ENCODE peak calls at places on chromosome 1, in seven cellular contexts. One of them, this sample, is unnamed.

GRCh38 chr1:230807551-230808267 is 60.5 kb downstream of the CAPN9 start:
- DNase-seq in endodermal cell: peak; percentile 3
- DNase-seq in sigmoid colon: no peak
- DNase-seq in stomach: no peak
- DNase-seq in adrenal gland: no peak
- DNase-seq in ascending aorta: no peak
- DNase-seq in body of pancreas: no peak
- DNase-seq in this sample: no peak

GRCh38 chr1:101238041-101238515 is 1.3 kb downstream of the S1PR1 start:
- DNase-seq in endodermal cell: peak; percentile 66
- DNase-seq in sigmoid colon: no peak
- DNase-seq in stomach: no peak
- DNase-seq in adrenal gland: no peak
- DNase-seq in ascending aorta: no peak
- DNase-seq in body of pancreas: no peak
- DNase-seq in this sample: no peak

GRCh38 chr1:109499661-109500536 is 6.0 kb downstream of the CYB561D1 start:
- DNase-seq in endodermal cell: peak; percentile 93
- DNase-seq in sigmoid colon: no peak
- DNase-seq in stomach: peak; percentile 66
- DNase-seq in adrenal gland: no peak
- DNase-seq in ascending aorta: no peak
- DNase-seq in body of pancreas: peak; percentile 54
- DNase-seq in this sample: peak; percentile 26

GRCh38 chr1:45583666-45584350 is at the start of gene NASP:
- DNase-seq in endodermal cell: peak; percentile 96
- DNase-seq in sigmoid colon: peak; percentile 95
- DNase-seq in stomach: peak; percentile 92
- DNase-seq in adrenal gland: peak; percentile 87
- DNase-seq in ascending aorta: peak; percentile 62
- DNase-seq in body of pancreas: peak; percentile 89
- DNase-seq in this sample: peak; percentile 86

GRCh38 chr1:19974822-19975416 is 4.5 kb downstream of the PLA2G2A start:
- DNase-seq in endodermal cell: peak; percentile 88
- DNase-seq in sigmoid colon: no peak
- DNase-seq in stomach: peak; percentile 45
- DNase-seq in adrenal gland: peak; percentile 57
- DNase-seq in ascending aorta: no peak
- DNase-seq in body of pancreas: peak; percentile 51
- DNase-seq in this sample: peak; percentile 64

GRCh38 chr1:2546515-2547209 is 9.5 kb upstream of the TNFRSF14 start:
- DNase-seq in endodermal cell: peak; percentile 96
- DNase-seq in sigmoid colon: peak; percentile 93
- DNase-seq in stomach: peak; percentile 89
- DNase-seq in adrenal gland: peak; percentile 83
- DNase-seq in ascending aorta: peak; percentile 80
- DNase-seq in body of pancreas: peak; percentile 89
- DNase-seq in this sample: peak; percentile 52

GRCh38 chr1:29121951-29122661 is 1.6 kb downstream of the TMEM200B start:
- DNase-seq in endodermal cell: peak; percentile 93
- DNase-seq in sigmoid colon: peak; percentile 86
- DNase-seq in stomach: no peak
- DNase-seq in adrenal gland: peak; percentile 34
- DNase-seq in ascending aorta: no peak
- DNase-seq in body of pancreas: no peak
- DNase-seq in this sample: no peak

GRCh38 chr1:91400133-91400725 is 4.4 kb downstream of the HFM1 start:
- DNase-seq in endodermal cell: peak; percentile 70
- DNase-seq in sigmoid colon: no peak
- DNase-seq in stomach: no peak
- DNase-seq in adrenal gland: no peak
- DNase-seq in ascending aorta: no peak
- DNase-seq in body of pancreas: no peak
- DNase-seq in this sample: no peak

GRCh38 chr1:212132040-212132439 is 96.5 kb downstream of the DTL start:
- DNase-seq in endodermal cell: no peak
- DNase-seq in sigmoid colon: no peak
- DNase-seq in stomach: no peak
- DNase-seq in adrenal gland: no peak
- DNase-seq in ascending aorta: no peak
- DNase-seq in body of pancreas: no peak
- DNase-seq in this sample: no peak

GRCh38 chr1:54804471-54805132 is 3.5 kb upstream of the TTC22 start:
- DNase-seq in endodermal cell: peak; percentile 37
- DNase-seq in sigmoid colon: peak; percentile 22
- DNase-seq in stomach: no peak
- DNase-seq in adrenal gland: no peak
- DNase-seq in ascending aorta: no peak
- DNase-seq in body of pancreas: peak; percentile 3
- DNase-seq in this sample: no peak

GRCh38 chr1:911875-912739 is 11.6 kb upstream of the SAMD11 start:
- DNase-seq in endodermal cell: peak; percentile 32
- DNase-seq in sigmoid colon: peak; percentile 37
- DNase-seq in stomach: no peak
- DNase-seq in adrenal gland: peak; percentile 19
- DNase-seq in ascending aorta: no peak
- DNase-seq in body of pancreas: no peak
- DNase-seq in this sample: no peak

GRCh38 chr1:182397653-182398388 is 2.6 kb downstream of the TEDDM1 start:
- DNase-seq in endodermal cell: no peak
- DNase-seq in sigmoid colon: no peak
- DNase-seq in stomach: peak; percentile 55
- DNase-seq in adrenal gland: no peak
- DNase-seq in ascending aorta: no peak
- DNase-seq in body of pancreas: no peak
- DNase-seq in this sample: no peak

GRCh38 chr1:76901158-76901767 is 34.0 kb downstream of the ST6GALNAC5 start:
- DNase-seq in endodermal cell: peak; percentile 77
- DNase-seq in sigmoid colon: no peak
- DNase-seq in stomach: no peak
- DNase-seq in adrenal gland: peak; percentile 38
- DNase-seq in ascending aorta: no peak
- DNase-seq in body of pancreas: no peak
- DNase-seq in this sample: peak; percentile 56

GRCh38 chr1:111227875-111228747 is 598 bp downstream of the CHI3L2 start:
- DNase-seq in endodermal cell: peak; percentile 55
- DNase-seq in sigmoid colon: no peak
- DNase-seq in stomach: peak; percentile 31
- DNase-seq in adrenal gland: no peak
- DNase-seq in ascending aorta: no peak
- DNase-seq in body of pancreas: peak; percentile 53
- DNase-seq in this sample: peak; percentile 84

GRCh38 chr1:56435434-56436337 is 143.7 kb downstream of the PLPP3 start:
- DNase-seq in endodermal cell: peak; percentile 83
- DNase-seq in sigmoid colon: no peak
- DNase-seq in stomach: no peak
- DNase-seq in adrenal gland: no peak
- DNase-seq in ascending aorta: no peak
- DNase-seq in body of pancreas: no peak
- DNase-seq in this sample: no peak

GRCh38 chr1:153583976-153584375 is 18.3 kb upstream of the S100A2 start:
- DNase-seq in endodermal cell: no peak
- DNase-seq in sigmoid colon: no peak
- DNase-seq in stomach: no peak
- DNase-seq in adrenal gland: no peak
- DNase-seq in ascending aorta: no peak
- DNase-seq in body of pancreas: no peak
- DNase-seq in this sample: no peak

GRCh38 chr1:2288816-2289536 is 60.9 kb downstream of the SKI start:
- DNase-seq in endodermal cell: no peak
- DNase-seq in sigmoid colon: no peak
- DNase-seq in stomach: no peak
- DNase-seq in adrenal gland: no peak
- DNase-seq in ascending aorta: no peak
- DNase-seq in body of pancreas: no peak
- DNase-seq in this sample: no peak

GRCh38 chr1:200367841-200368534 is 41.8 kb downstream of the ZNF281 start:
- DNase-seq in endodermal cell: peak; percentile 45
- DNase-seq in sigmoid colon: no peak
- DNase-seq in stomach: no peak
- DNase-seq in adrenal gland: no peak
- DNase-seq in ascending aorta: no peak
- DNase-seq in body of pancreas: no peak
- DNase-seq in this sample: peak; percentile 84

GRCh38 chr1:98903726-98904125 is 100.9 kb downstream of the PLPPR5 start:
- DNase-seq in endodermal cell: no peak
- DNase-seq in sigmoid colon: no peak
- DNase-seq in stomach: no peak
- DNase-seq in adrenal gland: no peak
- DNase-seq in ascending aorta: no peak
- DNase-seq in body of pancreas: no peak
- DNase-seq in this sample: peak; percentile 31

GRCh38 chr1:220119043-220119512 is 25.1 kb downstream of the IARS2 start:
- DNase-seq in endodermal cell: no peak
- DNase-seq in sigmoid colon: no peak
- DNase-seq in stomach: no peak
- DNase-seq in adrenal gland: no peak
- DNase-seq in ascending aorta: no peak
- DNase-seq in body of pancreas: no peak
- DNase-seq in this sample: no peak

DNA sequence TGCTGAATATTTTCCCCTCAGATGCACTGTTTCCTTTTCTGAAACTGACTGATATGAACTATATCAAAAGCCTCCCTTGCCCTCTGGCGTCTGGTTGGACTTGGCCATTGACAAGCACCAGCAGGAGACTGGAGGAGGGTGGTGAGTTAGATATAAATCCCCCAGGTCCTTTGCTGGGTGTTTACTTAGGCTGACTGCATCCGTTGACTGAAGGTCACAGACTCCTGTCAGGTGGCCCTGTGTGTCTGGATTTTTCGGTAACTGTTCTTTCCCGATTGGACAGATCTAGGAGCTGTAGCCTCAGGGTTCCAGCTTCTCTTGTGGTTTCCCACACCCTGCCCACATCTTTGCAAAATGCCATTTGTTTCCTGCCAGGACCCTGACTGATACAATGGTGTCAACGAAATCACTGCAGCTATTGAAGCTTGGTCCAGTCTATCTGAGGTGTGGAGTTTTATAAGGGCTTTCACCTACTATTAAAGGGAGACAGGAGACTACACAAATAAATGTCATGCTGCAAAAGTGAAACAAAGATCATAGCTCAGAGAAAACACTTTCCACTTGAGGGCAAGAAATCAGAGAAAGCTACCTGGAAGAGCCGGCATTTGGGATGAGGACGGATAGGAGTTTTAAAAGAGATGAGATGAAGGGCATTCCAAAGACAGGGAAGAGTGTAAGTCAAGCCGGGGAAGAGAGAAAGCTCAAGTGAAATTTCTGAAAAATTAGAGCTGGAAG is 1.5 kb upstream of the MAGI3 start:
- DNase-seq in endodermal cell: peak; percentile 56
- DNase-seq in sigmoid colon: no peak
- DNase-seq in stomach: peak; percentile 53
- DNase-seq in adrenal gland: peak; percentile 34
- DNase-seq in ascending aorta: no peak
- DNase-seq in body of pancreas: peak; percentile 76
- DNase-seq in this sample: no peak
- H3K4me3 ChIP-seq in endodermal cell: peak overlapping the region; percentile 88
- H3K4me3 ChIP-seq in sigmoid colon: peak overlapping the region; percentile 98
- H3K4me3 ChIP-seq in stomach: peak overlapping the region; percentile 97
- H3K4me3 ChIP-seq in adrenal gland: no peak overlapping the region
- H3K4me3 ChIP-seq in ascending aorta: peak overlapping the region; percentile 99
- H3K4me3 ChIP-seq in body of pancreas: peak overlapping the region; percentile 5
- H3K4me3 ChIP-seq in this sample: peak overlapping the region; percentile 66

GRCh38 chr1:7770939-7771672 is at the start of gene VAMP3:
- DNase-seq in endodermal cell: peak; percentile 97
- DNase-seq in sigmoid colon: peak; percentile 94
- DNase-seq in stomach: peak; percentile 92
- DNase-seq in adrenal gland: peak; percentile 92
- DNase-seq in ascending aorta: peak; percentile 19
- DNase-seq in body of pancreas: peak; percentile 89
- DNase-seq in this sample: peak; percentile 75
- H3K27ac ChIP-seq in endodermal cell: peak within 1 kb of the TSS; percentile 30
- H3K27ac ChIP-seq in sigmoid colon: peak within 1 kb of the TSS; percentile 94
- H3K27ac ChIP-seq in stomach: peak within 1 kb of the TSS; percentile 95
- H3K27ac ChIP-seq in adrenal gland: peak within 1 kb of the TSS; percentile 97
- H3K27ac ChIP-seq in ascending aorta: peak within 1 kb of the TSS; percentile 85
- H3K27ac ChIP-seq in body of pancreas: peak within 1 kb of the TSS; percentile 87
- H3K27ac ChIP-seq in this sample: peak within 1 kb of the TSS; percentile 82

GRCh38 chr1:30328100-30328370 is 395.4 kb downstream of the MATN1 start:
- DNase-seq in endodermal cell: peak; percentile 27
- DNase-seq in sigmoid colon: no peak
- DNase-seq in stomach: no peak
- DNase-seq in adrenal gland: no peak
- DNase-seq in ascending aorta: no peak
- DNase-seq in body of pancreas: no peak
- DNase-seq in this sample: no peak
- H3K27me3 ChIP-seq in endodermal cell: no peaks in the 10 kb centered on the region
- H3K27me3 ChIP-seq in sigmoid colon: no peaks in the 10 kb centered on the region
- H3K27me3 ChIP-seq in stomach: peaks cover 54% of the 10 kb centered on the region
- H3K27me3 ChIP-seq in adrenal gland: no peaks in the 10 kb centered on the region
- H3K27me3 ChIP-seq in ascending aorta: no peaks in the 10 kb centered on the region
- H3K27me3 ChIP-seq in body of pancreas: no peaks in the 10 kb centered on the region
- H3K27me3 ChIP-seq in this sample: no peaks in the 10 kb centered on the region

GRCh38 chr1:227944931-227945890 is 2.5 kb downstream of the WNT9A start:
- DNase-seq in endodermal cell: peak; percentile 43
- DNase-seq in sigmoid colon: peak; percentile 87
- DNase-seq in stomach: peak; percentile 55
- DNase-seq in adrenal gland: no peak
- DNase-seq in ascending aorta: no peak
- DNase-seq in body of pancreas: peak; percentile 75
- DNase-seq in this sample: no peak
- H3K4me3 ChIP-seq in endodermal cell: no peak overlapping the region
- H3K4me3 ChIP-seq in sigmoid colon: peak overlapping the region; percentile 72
- H3K4me3 ChIP-seq in stomach: no peak overlapping the region
- H3K4me3 ChIP-seq in adrenal gland: no peak overlapping the region
- H3K4me3 ChIP-seq in ascending aorta: peak overlapping the region; percentile 73
- H3K4me3 ChIP-seq in body of pancreas: no peak overlapping the region
- H3K4me3 ChIP-seq in this sample: no peak overlapping the region

DNA sequence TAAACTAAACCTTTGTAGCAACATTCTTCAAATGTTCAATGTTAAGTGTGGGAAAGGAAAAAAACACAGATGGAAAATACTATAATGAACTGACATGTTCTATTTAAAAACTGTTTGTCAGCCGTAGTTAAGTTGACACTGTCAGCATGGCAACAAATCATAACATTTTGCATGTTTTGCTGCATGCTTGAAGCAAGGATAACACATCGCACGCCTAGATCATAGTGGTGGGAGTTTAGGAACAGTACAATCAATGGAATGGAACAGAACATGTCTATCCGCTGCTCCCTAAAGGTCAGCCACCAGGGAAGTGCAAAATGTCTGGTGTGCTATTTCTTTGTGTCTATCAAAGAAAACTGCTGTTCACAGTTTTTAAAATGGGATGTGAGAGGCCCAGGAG is 62.5 kb upstream of the ESRRG start:
- DNase-seq in endodermal cell: no peak
- DNase-seq in sigmoid colon: no peak
- DNase-seq in stomach: no peak
- DNase-seq in adrenal gland: no peak
- DNase-seq in ascending aorta: no peak
- DNase-seq in body of pancreas: no peak
- DNase-seq in this sample: no peak
- H3K27ac ChIP-seq in endodermal cell: no peak overlapping the region
- H3K27ac ChIP-seq in sigmoid colon: no peak overlapping the region
- H3K27ac ChIP-seq in stomach: no peak overlapping the region
- H3K27ac ChIP-seq in adrenal gland: no peak overlapping the region
- H3K27ac ChIP-seq in ascending aorta: no peak overlapping the region
- H3K27ac ChIP-seq in body of pancreas: no peak overlapping the region
- H3K27ac ChIP-seq in this sample: no peak overlapping the region

This sample was measured in brain microvascular endothelial cell.